ENCODE peak calls at places on chromosomes 16 and 17, in five cellular contexts. F is RPMI7951; J is stimulated activated CD4-positive, alpha-beta T cell treated with anti-CD3 and anti-CD28 coated beads, Interleukin-1b, Interleukin-23, amount 100 ng/mL, for 24 hours; L is C1 segment of cervical spinal cord; H is AG09309. I is an unnamed sample.
A peak's percentile ranks its signal among the peaks of the same experiment; 100 is the strongest.

GRCh38 chr17:78313735-78314648 is 45.9 kb downstream of the SOCS3 start:
- DNase-seq in F (peak; percentile 76), J (no peak), L (peak; percentile 71), H (no peak), I (peak; percentile 65)

GRCh38 chr17:57956311-57957119 is 1.3 kb upstream of the CUEDC1 start:
- DNase-seq in F (no peak), J (no peak), L (no peak), H (no peak), I (no peak)

GRCh38 chr16:70706948-70707465 is 21.2 kb upstream of the MTSS2 start:
- DNase-seq in F (peak; percentile 93), J (no peak), L (no peak), H (peak; percentile 92), I (peak; percentile 86)

GRCh38 chr17:39239640-39240314 is 14.0 kb upstream of the STAC2 start:
- DNase-seq in F (no peak), J (no peak), L (no peak), H (no peak), I (no peak)

GRCh38 chr16:83046664-83047063 is 419.9 kb downstream of the CDH13 start:
- DNase-seq in F (peak; percentile 45), J (no peak), L (no peak), H (no peak), I (no peak)

GRCh38 chr17:57284984-57285646 is 28.8 kb downstream of the MSI2 start:
- DNase-seq in F (no peak), J (no peak), L (no peak), H (no peak), I (no peak)

GRCh38 chr17:193841-194806 is 12.7 kb upstream of the DOC2B start:
- DNase-seq in F (no peak), J (no peak), L (no peak), H (no peak), I (no peak)

GRCh38 chr17:73342057-73342522 is 30.3 kb upstream of the CDC42EP4 start:
- DNase-seq in F (peak; percentile 87), J (no peak), L (peak; percentile 94), H (no peak), I (peak; percentile 32)

GRCh38 chr16:55330726-55331647 is 7.0 kb downstream of the IRX6 start:
- DNase-seq in F (no peak), J (no peak), L (no peak), H (no peak), I (no peak)

GRCh38 chr16:19745286-19746018 is 27.4 kb downstream of the IQCK start:
- DNase-seq in F (peak; percentile 64), J (no peak), L (peak; percentile 55), H (peak; percentile 7), I (no peak)

GRCh38 chr16:10895053-10895946 is 18.3 kb downstream of the CIITA start:
- DNase-seq in F (peak; percentile 32), J (no peak), L (no peak), H (no peak), I (peak; percentile 11)

GRCh38 chr17:80388601-80389000 is 26.4 kb upstream of the ENDOV start:
- DNase-seq in F (no peak), J (no peak), L (no peak), H (no peak), I (no peak)

GRCh38 chr17:7108981-7109380 is 5.6 kb downstream of the ASGR2 start:
- DNase-seq in F (no peak), J (no peak), L (no peak), H (no peak), I (no peak)

GRCh38 chr17:75878174-75878998 is at the start of gene TRIM47:
- DNase-seq in F (peak; percentile 66), J (no peak), L (peak; percentile 75), H (no peak), I (peak; percentile 41)

GRCh38 chr16:22001591-22001990 is 675 bp upstream of the PDZD9 start:
- DNase-seq in F (peak; percentile 24), J (no peak), L (no peak), H (peak; percentile 16), I (peak; percentile 59)

GRCh38 chr17:17877548-17878358 is 41.0 kb upstream of the SREBF1 start:
- DNase-seq in F (no peak), J (no peak), L (peak; percentile 53), H (peak; percentile 46), I (no peak)

GRCh38 chr16:16163571-16163970 is 59.7 kb downstream of the ABCC6 start:
- DNase-seq in F (no peak), J (no peak), L (peak; percentile 65), H (no peak), I (no peak)

GRCh38 chr17:43550754-43551153 is 4.6 kb upstream of the ETV4 start:
- DNase-seq in F (no peak), J (no peak), L (no peak), H (no peak), I (no peak)

GRCh38 chr17:72498671-72499210 is 377.9 kb downstream of the SOX9 start:
- DNase-seq in F (no peak), J (no peak), L (no peak), H (no peak), I (no peak)

GRCh38 chr16:83068686-83069085 is 441.9 kb downstream of the CDH13 start:
- DNase-seq in F (peak; percentile 76), J (no peak), L (no peak), H (peak; percentile 21), I (peak; percentile 38)

GRCh38 chr17:6005939-6006338 is 64.2 kb upstream of the WSCD1 start:
- DNase-seq in F (no peak), J (no peak), L (no peak), H (no peak), I (no peak)

GRCh38 chr16:81567987-81568748 is 123.6 kb downstream of the CMIP start:
- DNase-seq in F (peak; percentile 94), J (no peak), L (peak; percentile 64), H (peak; percentile 20), I (peak; percentile 11)

GRCh38 chr16:50836121-50836541 is 94.2 kb downstream of the CYLD start:
- DNase-seq in F (no peak), J (no peak), L (peak; percentile 58), H (no peak), I (no peak)

GRCh38 chr17:13031718-13032350 is 14.0 kb upstream of the ELAC2 start:
- DNase-seq in F (peak; percentile 37), J (no peak), L (no peak), H (no peak), I (peak; percentile 45)

GRCh38 chr16:56967733-56968132 is 6.0 kb downstream of the CETP start:
- DNase-seq in F (peak; percentile 40), J (no peak), L (no peak), H (no peak), I (peak; percentile 22)

GRCh38 chr17:75722076-75722475 is 817 bp downstream of the ITGB4 start:
- DNase-seq in F (no peak), J (no peak), L (peak; percentile 28), H (no peak), I (no peak)

GRCh38 chr17:17454276-17454675 is 22.5 kb upstream of the MED9 start:
- DNase-seq in F (no peak), J (no peak), L (no peak), H (no peak), I (no peak)

GRCh38 chr17:57170866-57171265 is 85.5 kb upstream of the MSI2 start:
- DNase-seq in F (no peak), J (no peak), L (no peak), H (no peak), I (no peak)

GRCh38 chr17:78970834-78971763 is 8.6 kb downstream of the LGALS3BP start:
- DNase-seq in F (peak; percentile 58), J (peak; percentile 72), L (peak; percentile 50), H (no peak), I (peak; percentile 55)

GRCh38 chr17:28240688-28241340 is 78.2 kb upstream of the TMEM97 start:
- DNase-seq in F (no peak), J (no peak), L (no peak), H (no peak), I (no peak)

GRCh38 chr17:63150994-63151464 is 185.0 kb downstream of the TANC2 start:
- DNase-seq in F (peak; percentile 55), J (no peak), L (no peak), H (no peak), I (peak; percentile 69)

GRCh38 chr17:44981221-44981968 is 13.3 kb upstream of the C1QL1 start:
- DNase-seq in F (peak; percentile 83), J (no peak), L (no peak), H (peak; percentile 27), I (peak; percentile 88)

GRCh38 chr17:80347536-80347935 is 67.4 kb upstream of the ENDOV start:
- DNase-seq in F (no peak), J (no peak), L (no peak), H (no peak), I (no peak)

GRCh38 chr17:19555746-19556145 is 22.1 kb downstream of the SLC47A1 start:
- DNase-seq in F (no peak), J (no peak), L (no peak), H (no peak), I (no peak)

GRCh38 chr16:86072328-86073102 is 173.6 kb downstream of the IRF8 start:
- DNase-seq in F (peak; percentile 64), J (no peak), L (no peak), H (peak; percentile 33), I (peak; percentile 57)

GRCh38 chr16:63578791-63579190 is 1542.6 kb upstream of the CDH8 start:
- DNase-seq in F (no peak), J (no peak), L (no peak), H (no peak), I (no peak)

GRCh38 chr16:81634380-81635121 is 144.5 kb upstream of the PLCG2 start:
- DNase-seq in F (no peak), J (no peak), L (no peak), H (no peak), I (no peak)

GRCh38 chr17:27793168-27793905 is 7.0 kb downstream of the NOS2 start:
- DNase-seq in F (peak; percentile 57), J (no peak), L (no peak), H (no peak), I (no peak)

GRCh38 chr16:84048306-84048705 is 5.7 kb upstream of the SLC38A8 start:
- DNase-seq in F (no peak), J (no peak), L (no peak), H (no peak), I (no peak)

I was measured in HCEC 1CT.